ENCODE peak calls at places on chromosomes 7 and 10, in ten cellular contexts. G is hepatocyte; C is amygdala; J is stimulated activated CD8-positive, alpha-beta memory T cell treated with anti-CD3 and anti-CD28 coated beads, Interleukin-15, amount 100 ng/mL, for 24 hours; U is stimulated activated CD4-positive, alpha-beta T cell treated with anti-CD3 and anti-CD28 coated beads, TNF-alpha, amount 100 ng/mL, for 1 hour; M is NCI-H2081; N is heart left ventricle; Q is NCI-H2171 treated with DMSO at 0.1 percent for 48 hours; T is GM13976; X is GM04504. Z is an unnamed sample.

GRCh38 chr7:131586259-131586658 is 29.8 kb upstream of the PODXL start:
- DNase-seq in N (peak), X (no peak), T (no peak), C (no peak), G (peak), J (no peak), Q (no peak), U (no peak), M (no peak), Z (no peak)

GRCh38 chr7:84675633-84676034 is 481.0 kb upstream of the SEMA3A start:
- DNase-seq in C (no peak), T (no peak), J (no peak), M (peak), X (no peak), U (no peak), G (no peak), N (no peak), Q (peak), Z (no peak)

GRCh38 chr10:102682441-102682840 is 31.8 kb downstream of the ARL3 start:
- DNase-seq in T (no peak), N (no peak), J (no peak), C (no peak), U (no peak), M (no peak), Q (no peak), X (no peak), G (no peak), Z (no peak)

GRCh38 chr10:14545827-14546226 is 215.1 kb upstream of the FRMD4A start:
- DNase-seq in G (no peak), Q (no peak), X (no peak), J (no peak), U (no peak), N (no peak), C (no peak), M (no peak), T (no peak), Z (no peak)

GRCh38 chr10:99976886-99977391 is 32.8 kb downstream of the DNMBP start:
- DNase-seq in C (no peak), T (no peak), N (no peak), Q (no peak), X (peak), G (peak), J (no peak), U (no peak), M (no peak), Z (no peak)

GRCh38 chr7:106952658-106953231 is 87.7 kb downstream of the PIK3CG start:
- DNase-seq in J (no peak), C (no peak), T (no peak), Q (no peak), U (no peak), G (no peak), X (no peak), N (peak), M (no peak), Z (no peak)

GRCh38 chr7:142401951-142402350 is 144.1 kb upstream of the PRSS58 start:
- DNase-seq in X (no peak), G (no peak), J (no peak), U (no peak), T (no peak), C (no peak), Q (no peak), M (no peak), N (no peak), Z (no peak)

GRCh38 chr10:96366508-96366907 is 7.7 kb upstream of the OPALIN start:
- DNase-seq in G (no peak), M (no peak), N (no peak), T (no peak), Q (no peak), U (no peak), J (no peak), X (no peak), C (no peak), Z (no peak)

GRCh38 chr7:114622189-114622588 is 207.6 kb downstream of the FOXP2 start:
- DNase-seq in U (no peak), G (no peak), Q (no peak), N (no peak), C (no peak), J (no peak), X (no peak), M (no peak), T (no peak), Z (no peak)

GRCh38 chr10:119642556-119643111 is 8.5 kb upstream of the BAG3 start:
- DNase-seq in X (no peak), T (no peak), C (no peak), J (no peak), N (no peak), M (no peak), Q (no peak), U (no peak), G (no peak), Z (no peak)

GRCh38 chr10:30581779-30582380 is 47.7 kb downstream of the LYZL2 start:
- DNase-seq in X (peak), J (no peak), T (peak), M (peak), C (no peak), Q (peak), G (peak), N (no peak), U (no peak), Z (no peak)

Z was measured in dorsolateral prefrontal cortex.